ENCODE peak calls at places on chromosomes 12 and 14, in six cellular contexts. P is mesendoderm, M is neuronal stem cell, E is H9, J is H1, D is IMR-90. X is an unnamed sample. For H3K4me1, the result is how much of the 10 kb centered on the place peaks cover.

GRCh38 chr12:30622509-30622908 is 73.2 kb downstream of the IPO8 start:
- DNase-seq in D (peak), E (no peak), J (no peak), M (no peak), P (no peak), X (peak)

GRCh38 chr14:61607570-61608244 is 87.6 kb upstream of the HIF1A start:
- DNase-seq in D (no peak), M (no peak), E (peak), P (peak), J (no peak), X (no peak)

GRCh38 chr14:94548999-94549985 is 11.9 kb upstream of the SERPINA4 start:
- DNase-seq in P (peak), J (peak), M (peak), E (peak), D (peak), X (peak)

GRCh38 chr12:51820721-51821422 is 27.6 kb downstream of the FIGNL2 start:
- DNase-seq in M (peak), J (no peak), P (peak), E (peak), D (peak), X (no peak)

GRCh38 chr14:93049867-93050331 is 65.8 kb downstream of the ITPK1 start:
- DNase-seq in J (no peak), P (no peak), E (no peak), M (no peak), D (no peak), X (no peak)

GRCh38 chr12:50073712-50074111 is 11.4 kb upstream of the SMARCD1 start:
- DNase-seq in J (no peak), P (no peak), E (no peak), D (no peak), M (no peak), X (no peak)

GRCh38 chr12:132837693-132838463 is 9.2 kb upstream of the GOLGA3 start:
- DNase-seq in J (no peak), E (no peak), P (no peak), M (no peak), D (no peak), X (no peak)

GRCh38 chr12:27785882-27786570 is 6.0 kb upstream of the MANSC4 start:
- DNase-seq in M (no peak), D (peak), E (no peak), P (peak), J (no peak), X (peak)

GRCh38 chr12:51706206-51706605 is 115.2 kb downstream of the SCN8A start:
- DNase-seq in J (no peak), P (peak), D (no peak), M (no peak), E (no peak), X (no peak)

GRCh38 chr14:104317500-104317805 is 179.1 kb downstream of the KIF26A start:
- DNase-seq in J (no peak), P (no peak), M (no peak), D (no peak), E (no peak), X (no peak)

GRCh38 chr12:45234134-45234865 is 18.4 kb downstream of the ANO6 start:
- DNase-seq in E (peak), D (peak), M (peak), J (no peak), P (peak), X (peak)

GRCh38 chr12:103100226-103100866 is 142.9 kb downstream of the ASCL1 start:
- DNase-seq in M (peak), E (no peak), D (no peak), P (no peak), J (no peak), X (no peak)

GRCh38 chr12:101685121-101685520 is 12.3 kb upstream of the CHPT1 start:
- DNase-seq in J (no peak), E (no peak), M (no peak), P (no peak), D (no peak), X (no peak)

GRCh38 chr12:99985129-99985570 is 414 bp upstream of the ANKS1B start:
- DNase-seq in E (no peak), D (no peak), P (peak), M (no peak), J (no peak), X (no peak)

GRCh38 chr14:69674546-69675245 is 63.3 kb downstream of the SUSD6 start:
- DNase-seq in P (no peak), E (no peak), D (no peak), J (no peak), M (no peak), X (no peak)

GRCh38 chr14:72945628-72946027 is 19.4 kb downstream of the DCAF4 start:
- DNase-seq in P (no peak), M (no peak), D (no peak), E (no peak), J (no peak), X (no peak)

GRCh38 chr14:35051796-35052195 is 5.7 kb downstream of the FAM177A1 start:
- DNase-seq in P (no peak), E (no peak), D (peak), J (no peak), M (no peak), X (peak)

GRCh38 chr14:91752956-91753355 is 21.1 kb upstream of the CATSPERB start:
- DNase-seq in J (no peak), E (no peak), D (no peak), M (no peak), P (no peak), X (no peak)

GRCh38 chr12:11752403-11753150 is 103.1 kb downstream of the ETV6 start:
- DNase-seq in J (no peak), M (no peak), P (no peak), E (no peak), D (no peak), X (no peak)

GRCh38 chr12:81105687-81106086 is 27.8 kb downstream of the ACSS3 start:
- DNase-seq in E (no peak), M (no peak), P (no peak), D (no peak), J (no peak), X (no peak)

GRCh38 chr14:76984297-76984696 is 44.2 kb downstream of the IRF2BPL start:
- DNase-seq in M (no peak), P (no peak), J (no peak), E (no peak), D (no peak), X (no peak)

GRCh38 chr12:86669010-86669409 is 412.8 kb upstream of the MGAT4C start:
- DNase-seq in J (no peak), P (no peak), D (no peak), E (no peak), M (no peak), X (no peak)

GRCh38 chr12:127675936-127676335 is 591.0 kb upstream of the TMEM132C start:
- DNase-seq in E (no peak), J (no peak), M (no peak), P (no peak), D (no peak), X (peak)

GRCh38 chr14:99247772-99248171 is 24.2 kb downstream of the BCL11B start:
- DNase-seq in D (no peak), M (no peak), E (no peak), J (no peak), P (no peak), X (no peak)

GRCh38 chr12:69985656-69986055 is 160.6 kb downstream of the MYRFL start:
- DNase-seq in E (peak), M (no peak), P (peak), D (no peak), J (peak), X (no peak)

GRCh38 chr14:32121536-32121935 is 44.4 kb downstream of the ARHGAP5 start:
- DNase-seq in D (no peak), P (no peak), J (no peak), M (no peak), E (no peak), X (no peak)

GRCh38 chr12:61308220-61308619 is 952.0 kb upstream of the USP15 start:
- DNase-seq in D (no peak), E (no peak), M (no peak), J (no peak), P (no peak), X (no peak)

GRCh38 chr12:66500094-66500493 is 178.8 kb downstream of the GRIP1 start:
- DNase-seq in D (no peak), E (no peak), J (no peak), M (no peak), P (no peak), X (no peak)

GRCh38 chr14:80977103-80977728 is 21.8 kb downstream of the TSHR start:
- DNase-seq in M (no peak), E (no peak), P (peak), J (no peak), D (no peak), X (no peak)

GRCh38 chr14:72617391-72618011 is 276.4 kb downstream of the DPF3 start:
- DNase-seq in M (peak), P (peak), J (no peak), D (no peak), E (no peak), X (no peak)

GRCh38 chr14:105486974-105487448 is 325 bp downstream of the CRIP1 start:
- DNase-seq in D (no peak), M (no peak), E (no peak), P (no peak), J (no peak), X (no peak)

DNA sequence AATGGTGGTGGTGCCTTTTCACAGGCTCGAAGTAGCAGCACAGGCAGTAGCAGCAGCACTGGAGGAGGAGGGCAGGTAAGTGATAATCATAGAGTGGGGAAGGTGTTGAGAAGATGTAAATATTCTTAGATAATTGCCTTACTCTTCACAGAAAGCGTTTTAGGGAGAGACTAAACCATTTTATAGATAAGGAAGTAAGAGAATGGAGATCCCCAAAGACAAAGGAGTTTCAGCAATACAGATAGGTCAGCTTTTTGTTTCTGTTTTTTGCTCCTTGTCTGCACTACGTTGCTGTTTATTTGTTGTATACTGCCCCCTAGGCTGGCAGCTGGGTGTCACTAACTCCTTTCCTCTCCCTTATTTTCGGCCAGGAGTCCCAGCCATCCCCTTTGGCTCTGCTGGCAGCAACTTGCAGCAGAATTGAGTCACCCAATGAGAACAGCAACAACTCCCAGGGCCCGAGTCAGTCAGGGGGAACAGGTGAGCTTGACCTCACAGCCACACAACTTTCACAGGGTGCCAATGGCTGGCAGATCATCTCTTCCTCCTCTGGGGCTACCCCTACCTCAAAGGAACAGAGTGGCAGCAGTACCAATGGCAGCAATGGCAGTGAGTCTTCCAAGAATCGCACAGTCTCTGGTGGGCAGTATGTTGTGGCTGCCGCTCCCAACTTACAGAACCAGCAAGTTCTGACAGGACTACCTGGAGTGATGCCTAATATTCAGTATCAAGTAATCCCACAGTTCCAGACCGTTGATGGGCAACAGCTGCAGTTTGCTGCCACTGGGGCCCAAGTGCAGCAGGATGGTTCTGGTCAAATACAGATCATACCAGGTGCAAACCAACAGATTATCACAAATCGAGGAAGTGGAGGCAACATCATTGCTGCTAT is 2.0 kb downstream of the SP1 start:
- DNase-seq in J (no peak), D (peak), E (peak), P (peak), M (no peak), X (peak)
- H3K4me1 ChIP-seq in J (under half), D (under half), E (under half), P (under half), M (under half), X (under half)

DNA sequence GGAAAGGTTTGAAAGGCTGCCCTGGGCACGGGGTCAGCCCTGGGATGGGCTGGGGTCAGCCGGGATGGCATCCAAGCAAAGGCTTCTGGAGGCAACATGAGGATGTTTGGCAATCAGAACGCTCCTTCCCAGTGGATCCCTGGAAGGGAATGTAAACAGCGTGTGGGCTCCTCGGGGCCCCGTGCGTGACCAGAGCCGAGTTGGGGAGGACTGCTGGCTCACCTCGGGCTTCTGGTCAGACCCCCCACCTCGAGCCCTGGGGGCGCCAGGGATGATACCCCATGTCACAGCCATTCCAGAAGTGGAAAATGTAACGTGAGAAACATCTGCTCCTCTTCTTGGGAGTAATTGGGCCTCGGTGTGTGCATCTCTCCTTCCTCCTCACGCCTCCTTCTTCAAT is 145.0 kb downstream of the NUAK1 start:
- DNase-seq in M (no peak), J (no peak), P (no peak), E (no peak), D (peak), X (peak)
- H4K8ac ChIP-seq in M (no peak), J (no peak), P (no peak), E (no peak), D (no peak), X (peak)

GRCh38 chr14:97053941-97054340 is 256.8 kb downstream of the VRK1 start:
- DNase-seq in J (no peak), P (no peak), D (no peak), E (no peak), M (no peak), X (no peak)

GRCh38 chr14:97057238-97057637 is 260.1 kb downstream of the VRK1 start:
- DNase-seq in J (no peak), E (no peak), P (no peak), M (no peak), D (no peak), X (no peak)

GRCh38 chr14:97056086-97056485 is 258.9 kb downstream of the VRK1 start:
- DNase-seq in E (no peak), J (no peak), P (no peak), D (no peak), M (no peak), X (no peak)

GRCh38 chr14:97046991-97047390 is 249.8 kb downstream of the VRK1 start:
- DNase-seq in M (no peak), J (no peak), E (no peak), D (no peak), P (no peak), X (no peak)

GRCh38 chr14:97052001-97052400 is 254.8 kb downstream of the VRK1 start:
- DNase-seq in M (no peak), J (no peak), E (no peak), D (no peak), P (no peak), X (no peak)
- H3K23ac ChIP-seq in M (no peak), J (peak), E (no peak), D (no peak), P (no peak), X (no peak)

DNA sequence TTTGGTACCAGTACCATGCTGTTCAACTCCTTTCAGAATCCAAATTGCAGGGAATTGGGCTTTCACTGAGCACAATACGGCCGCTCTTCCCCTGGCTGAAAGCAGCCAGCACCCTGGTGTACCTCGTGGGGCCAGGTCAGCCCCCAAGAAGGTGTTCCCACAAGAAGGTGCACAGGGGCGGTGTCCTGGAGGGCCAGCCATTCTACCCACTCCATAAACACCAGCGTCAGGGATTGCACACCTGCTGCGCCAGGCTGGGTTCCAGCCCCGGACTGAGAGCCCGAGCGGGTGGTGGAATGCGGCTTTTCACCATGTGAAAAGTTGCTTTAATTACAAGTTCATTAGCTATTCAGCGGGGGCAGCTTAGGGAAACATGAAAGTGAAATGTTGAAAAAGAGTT is 17.5 kb upstream of the MMP17 start:
- DNase-seq in D (no peak), E (no peak), P (no peak), J (no peak), M (no peak), X (no peak)
- H3K4me1 ChIP-seq in D (under half), E (under half), P (under half), J (under half), M (under half), X (under half)

X was measured in mesenchymal stem cell.